ENCODE peak calls at places on chromosomes 5 and 9, in five cellular contexts. X is PC-3, K is neural progenitor cell, N is GM23248, J is GM23338. B is an unnamed sample.

GRCh38 chr5:117013280-117013877 is 438.8 kb upstream of the SEMA6A start:
- DNase-seq in J (no peak), X (no peak), K (no peak), N (no peak), B (no peak)

GRCh38 chr5:52452098-52452497 is 335.6 kb upstream of the ITGA1 start:
- DNase-seq in X (no peak), K (no peak), N (no peak), J (peak), B (no peak)

GRCh38 chr5:124956471-124957029 is 210.1 kb upstream of the ZNF608 start:
- DNase-seq in K (no peak), X (no peak), N (no peak), J (no peak), B (no peak)

GRCh38 chr9:88322906-88323566 is 65.2 kb upstream of the SPIN1 start:
- DNase-seq in K (no peak), N (peak), X (no peak), J (no peak), B (no peak)

GRCh38 chr9:89496645-89497044 is 1.3 kb downstream of the SEMA4D start:
- DNase-seq in J (no peak), K (no peak), N (no peak), X (no peak), B (no peak)

GRCh38 chr5:158701406-158702177 is 398.1 kb downstream of the EBF1 start:
- DNase-seq in K (no peak), N (peak), X (peak), J (no peak), B (no peak)

GRCh38 chr9:21452681-21453080 is 12.4 kb downstream of the IFNA1 start:
- DNase-seq in N (no peak), J (no peak), K (no peak), X (no peak), B (no peak)

GRCh38 chr5:172725273-172725672 is 45.7 kb downstream of the DUSP1 start:
- DNase-seq in J (no peak), K (no peak), N (no peak), X (no peak), B (no peak)

GRCh38 chr5:14584848-14585247 is 3.3 kb downstream of the OTULINL start:
- DNase-seq in J (no peak), K (no peak), X (no peak), N (no peak), B (no peak)

GRCh38 chr5:140113699-140114263 is at the start of gene PURA:
- DNase-seq in X (peak), N (peak), J (peak), K (peak), B (peak)

GRCh38 chr5:32552936-32553335 is 32.4 kb upstream of the SUB1 start:
- DNase-seq in X (no peak), J (no peak), N (no peak), K (no peak), B (no peak)

GRCh38 chr9:97906236-97906831 is 16.0 kb downstream of the TRMO start:
- DNase-seq in K (no peak), X (no peak), J (no peak), N (peak), B (no peak)

GRCh38 chr9:4939118-4939561 is 45.9 kb upstream of the JAK2 start:
- DNase-seq in K (no peak), X (no peak), N (no peak), J (no peak), B (no peak)

GRCh38 chr9:136024696-136025316 is 63.6 kb upstream of the UBAC1 start:
- DNase-seq in N (no peak), X (no peak), J (no peak), K (no peak), B (no peak)

GRCh38 chr5:138180183-138180782 is 1.4 kb downstream of the KIF20A start:
- DNase-seq in K (peak), X (peak), N (peak), J (peak), B (peak)

GRCh38 chr9:98536542-98537173 is 172.1 kb downstream of the GABBR2 start:
- DNase-seq in K (peak), J (peak), X (peak), N (no peak), B (peak)

GRCh38 chr9:107587175-107587963 is 97.8 kb upstream of the KLF4 start:
- DNase-seq in N (no peak), K (no peak), X (no peak), J (no peak), B (peak)

GRCh38 chr9:107175826-107176500 is 107.1 kb upstream of the RAD23B start:
- DNase-seq in K (no peak), J (peak), N (peak), X (no peak), B (no peak)

GRCh38 chr5:79932510-79933504 is 58.3 kb downstream of the MTX3 start:
- DNase-seq in K (no peak), N (peak), J (no peak), X (no peak), B (no peak)

GRCh38 chr9:98999152-98999525 is 55.4 kb downstream of the COL15A1 start:
- DNase-seq in N (no peak), J (no peak), X (no peak), K (no peak), B (no peak)

GRCh38 chr9:84996049-84996448 is 326.5 kb downstream of the NTRK2 start:
- DNase-seq in K (no peak), J (no peak), N (no peak), X (peak), B (peak)

GRCh38 chr5:115992848-115993350 is 30.6 kb downstream of the LVRN start:
- DNase-seq in K (no peak), J (no peak), X (no peak), N (peak), B (no peak)

GRCh38 chr5:177090813-177091212 is 4.1 kb downstream of the FGFR4 start:
- DNase-seq in N (no peak), J (no peak), X (no peak), K (no peak), B (no peak)
- TF ChIP-seq EZH2phosphoT487 in N (no peak), J (no peak), X (no peak), K (no peak), B (no peak)

DNA sequence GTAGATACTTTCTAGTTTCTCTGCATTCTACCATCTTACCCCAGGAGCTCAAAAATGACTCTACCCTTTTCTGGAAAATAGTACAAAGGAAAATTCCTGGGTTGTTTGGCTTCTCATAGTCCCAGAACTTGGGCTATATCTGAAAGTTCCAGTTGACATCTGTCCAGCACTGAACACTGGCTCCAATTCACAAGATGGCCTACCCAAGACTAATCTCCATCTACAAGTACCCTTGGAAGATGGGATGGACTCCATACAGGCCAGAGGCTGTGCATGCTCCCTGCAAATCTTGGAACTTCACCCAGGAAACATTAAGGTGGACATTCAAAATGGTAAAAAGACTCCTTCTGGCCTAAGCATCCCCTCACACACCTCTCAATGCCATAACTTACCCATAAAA is 427.1 kb downstream of the DTWD2 start:
- DNase-seq in N (no peak), J (no peak), X (no peak), K (no peak), B (no peak)
- TF ChIP-seq EZH2 in N (no peak), J (no peak), X (no peak), K (no peak), B (no peak)

GRCh38 chr5:42583322-42583721 is 160.1 kb downstream of the GHR start:
- DNase-seq in J (peak), N (peak), X (peak), K (peak), B (peak)
- TF ChIP-seq EZH2phosphoT487 in J (no peak), N (no peak), X (no peak), K (no peak), B (no peak)

GRCh38 chr5:150641826-150642566 is 1.5 kb downstream of the SYNPO start:
- DNase-seq in N (peak), K (peak), X (peak), J (no peak), B (no peak)
- TF ChIP-seq EZH2 in N (no peak), K (no peak), X (no peak), J (no peak), B (no peak)

GRCh38 chr5:170071748-170072147 is 33.9 kb upstream of the FOXI1 start:
- DNase-seq in J (no peak), X (no peak), K (no peak), N (no peak), B (no peak)

GRCh38 chr5:170067574-170068170 is 38.0 kb upstream of the FOXI1 start:
- DNase-seq in J (no peak), K (no peak), N (no peak), X (no peak), B (no peak)

GRCh38 chr5:170067152-170067551 is 38.5 kb upstream of the FOXI1 start:
- DNase-seq in J (no peak), X (no peak), K (no peak), N (no peak), B (no peak)

GRCh38 chr5:170069512-170069911 is 36.2 kb upstream of the FOXI1 start:
- DNase-seq in J (no peak), N (no peak), K (no peak), X (no peak), B (no peak)

GRCh38 chr5:170070556-170071412 is 34.9 kb upstream of the FOXI1 start:
- DNase-seq in X (peak), N (peak), J (peak), K (peak), B (peak)
- TF ChIP-seq EZH2phosphoT487 in X (no peak), N (no peak), J (no peak), K (no peak), B (no peak)

DNA sequence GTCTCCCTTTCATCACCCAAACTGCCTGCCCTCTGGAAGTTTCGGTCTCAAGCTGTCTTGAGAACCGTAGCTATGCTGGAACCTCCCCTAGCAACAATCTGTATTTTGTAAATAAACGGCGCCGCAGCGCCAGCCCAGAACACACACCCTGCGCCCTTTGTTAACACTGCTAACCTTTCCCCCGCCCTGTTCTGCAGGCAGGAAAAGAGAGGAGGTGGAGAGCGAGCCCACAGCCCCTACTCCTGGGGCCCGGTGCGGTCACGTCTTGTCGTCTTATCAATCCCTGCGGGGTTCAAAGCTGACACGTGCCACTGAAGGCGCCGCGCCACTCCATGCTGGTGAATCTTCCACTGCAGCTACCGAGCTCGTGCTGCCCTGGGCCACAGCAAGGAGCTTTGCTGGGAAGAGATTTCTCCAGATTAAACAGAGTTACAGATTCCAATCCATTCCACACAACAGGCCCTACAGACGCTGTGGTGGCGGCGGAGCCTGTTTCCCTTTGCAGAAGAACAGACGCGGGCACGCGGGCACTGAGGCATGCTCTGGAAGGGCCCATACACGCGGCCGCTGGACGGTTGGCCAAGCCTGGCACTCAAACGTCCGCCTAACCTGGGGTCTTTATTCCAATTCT is 25.3 kb downstream of the ZDHHC11B start:
- DNase-seq in N (peak), J (peak), K (peak), X (peak), B (peak)
- TF ChIP-seq EZH2 in N (no peak), J (no peak), K (no peak), X (no peak), B (no peak)

GRCh38 chr9:91196103-91196761 is 165.5 kb downstream of the AUH start:
- DNase-seq in X (no peak), K (no peak), N (no peak), J (no peak), B (no peak)

GRCh38 chr9:91195372-91196012 is 166.2 kb downstream of the AUH start:
- DNase-seq in K (no peak), X (no peak), J (no peak), N (no peak), B (no peak)

GRCh38 chr9:91198405-91198804 is 163.3 kb downstream of the AUH start:
- DNase-seq in N (no peak), J (no peak), X (no peak), K (no peak), B (no peak)

GRCh38 chr9:91199739-91200497 is 161.8 kb downstream of the AUH start:
- DNase-seq in J (no peak), N (no peak), K (no peak), X (no peak), B (no peak)

DNA sequence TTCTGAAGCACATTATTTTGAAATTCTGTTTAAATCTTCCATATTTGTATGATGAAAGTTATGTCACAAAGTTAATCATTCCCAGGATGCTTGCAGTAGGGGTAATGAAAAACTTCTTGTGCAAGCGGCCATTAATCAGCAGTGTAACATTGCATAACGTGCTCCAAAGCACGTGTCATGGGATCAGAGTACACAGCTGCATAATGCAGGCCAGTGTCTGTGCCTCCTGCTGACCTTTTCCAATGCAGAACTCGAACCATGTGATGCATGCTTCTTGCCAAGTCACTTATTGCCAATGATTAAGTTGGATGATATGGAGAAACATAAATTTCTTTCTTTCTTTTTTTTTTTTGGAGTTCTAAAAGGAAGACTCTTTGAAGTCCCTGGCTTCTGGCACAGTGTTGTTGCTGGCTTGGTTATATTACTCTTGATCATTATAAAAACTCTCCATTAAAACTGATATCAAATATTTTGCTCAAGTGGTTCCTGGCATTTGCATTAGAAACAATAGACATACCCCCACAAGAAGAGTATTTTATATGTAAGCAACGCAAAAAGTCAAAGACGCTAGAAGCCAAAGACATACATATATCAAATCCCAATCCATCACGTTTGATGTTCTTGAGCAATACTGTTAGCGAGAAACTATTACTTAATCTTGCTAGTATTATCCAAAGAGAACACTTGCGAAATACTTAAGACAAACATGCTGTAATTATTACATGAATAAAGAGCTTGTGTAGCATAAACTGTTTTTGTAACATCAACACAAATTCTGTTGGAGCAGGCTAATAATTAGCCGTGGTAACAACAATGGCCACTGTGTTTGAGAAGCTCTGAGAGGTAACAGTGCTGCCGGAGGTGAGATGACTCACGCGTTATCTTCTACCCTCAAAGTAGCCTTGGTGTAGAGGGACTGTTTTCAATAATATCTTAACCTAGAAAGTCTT is 164.2 kb downstream of the AUH start:
- DNase-seq in N (peak), K (no peak), X (peak), J (peak), B (peak)
- TF ChIP-seq EZH2phosphoT487 in N (no peak), K (no peak), X (no peak), J (no peak), B (no peak)

DNA sequence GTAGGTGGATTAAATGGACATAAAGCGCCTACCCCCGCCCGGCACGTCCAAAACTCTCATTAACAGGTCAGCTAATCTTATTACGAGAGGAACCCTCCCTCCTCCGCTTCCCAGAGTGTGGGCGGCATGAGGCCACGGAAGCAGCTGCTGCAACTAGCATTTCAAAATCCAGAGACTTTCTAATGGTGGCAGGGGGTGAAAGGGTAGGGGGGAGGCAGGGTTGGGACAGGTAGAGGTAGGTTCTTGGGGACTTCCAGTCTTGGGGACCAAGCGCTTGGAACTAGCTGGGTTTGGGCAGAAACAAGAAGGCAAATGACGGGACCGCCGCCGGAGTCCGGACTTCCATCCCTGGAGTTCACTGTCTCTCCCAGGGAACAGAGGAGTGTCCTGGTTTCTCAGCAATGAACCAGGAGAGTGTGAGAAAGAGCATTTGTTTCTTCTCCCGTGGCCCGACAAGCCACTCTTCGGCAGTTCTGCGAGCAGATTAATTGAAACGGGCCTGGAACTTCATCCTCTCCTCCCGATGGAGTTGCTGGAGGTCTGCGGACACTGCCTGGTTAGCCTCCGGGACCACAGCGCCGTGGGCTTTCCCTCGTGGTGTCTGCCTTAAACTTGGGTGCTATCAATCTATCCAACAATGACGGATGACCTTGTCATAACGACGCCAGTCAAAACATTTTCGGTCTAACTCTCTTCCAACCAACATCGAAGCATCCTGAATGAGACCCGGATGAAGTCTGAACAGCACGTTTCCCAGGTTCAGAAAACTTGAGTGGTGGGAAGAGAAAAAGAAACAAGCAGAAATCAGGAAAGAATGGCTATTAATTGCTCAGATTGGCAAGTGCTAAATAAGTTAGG is 1.6 kb upstream of the PRDM6 start:
- DNase-seq in J (peak), N (no peak), X (no peak), K (peak), B (no peak)
- TF ChIP-seq EZH2 in J (peak), N (no peak), X (no peak), K (peak), B (peak)

GRCh38 chr5:104998572-104998971 is 1436.0 kb upstream of the NUDT12 start:
- DNase-seq in N (no peak), X (peak), J (no peak), K (no peak), B (no peak)
- TF ChIP-seq EZH2phosphoT487 in N (no peak), X (no peak), J (no peak), K (no peak), B (no peak)

B was measured in hepatocyte.